ENCODE peak calls at places on chromosome 7, in five cellular contexts. M, D, J, C and E are unnamed samples.

GRCh38 chr7:101094791-101095375 is 9.6 kb downstream of the TRIM56 start:
- DNase-seq in M (no peak), D (no peak), J (no peak), C (no peak), E (peak)

GRCh38 chr7:151859948-151860685 is 16.8 kb downstream of the PRKAG2 start:
- DNase-seq in M (no peak), D (no peak), J (peak), C (no peak), E (no peak)

GRCh38 chr7:2529161-2530075 is 9.8 kb downstream of the LFNG start:
- DNase-seq in M (peak), D (peak), J (no peak), C (peak), E (no peak)

GRCh38 chr7:46784746-46785145 is 797.2 kb downstream of the TNS3 start:
- DNase-seq in M (no peak), D (no peak), J (no peak), C (no peak), E (no peak)

GRCh38 chr7:129343099-129343700 is 91.0 kb upstream of the STRIP2 start:
- DNase-seq in M (no peak), D (no peak), J (no peak), C (peak), E (peak)

GRCh38 chr7:155961241-155962190 is 149.3 kb upstream of the SHH start:
- DNase-seq in M (peak), D (no peak), J (no peak), C (peak), E (no peak)

GRCh38 chr7:7695418-7695817 is 23.0 kb downstream of the RPA3 start:
- DNase-seq in M (no peak), D (no peak), J (no peak), C (no peak), E (no peak)

GRCh38 chr7:29915481-29916215 is 74.0 kb downstream of the SCRN1 start:
- DNase-seq in M (no peak), D (no peak), J (no peak), C (no peak), E (no peak)

GRCh38 chr7:113085781-113086390 is 741 bp downstream of the GPR85 start:
- DNase-seq in M (no peak), D (no peak), J (no peak), C (peak), E (no peak)

GRCh38 chr7:14894826-14895225 is 7.7 kb downstream of the DGKB start:
- DNase-seq in M (no peak), D (no peak), J (no peak), C (no peak), E (no peak)

GRCh38 chr7:13949450-13949849 is 40.0 kb downstream of the ETV1 start:
- DNase-seq in M (no peak), D (no peak), J (no peak), C (no peak), E (no peak)

GRCh38 chr7:127692200-127692599 is 40.2 kb downstream of the SND1 start:
- DNase-seq in M (no peak), D (no peak), J (no peak), C (no peak), E (no peak)

GRCh38 chr7:40297741-40298311 is 163.0 kb downstream of the SUGCT start:
- DNase-seq in M (no peak), D (no peak), J (no peak), C (no peak), E (no peak)

GRCh38 chr7:1691601-1692499 is 21.8 kb downstream of the ELFN1 start:
- DNase-seq in M (no peak), D (no peak), J (peak), C (peak), E (no peak)

GRCh38 chr7:66557214-66558200 is 71.2 kb upstream of the KCTD7 start:
- DNase-seq in M (peak), D (peak), J (peak), C (peak), E (peak)

GRCh38 chr7:148110097-148110868 is 480.3 kb upstream of the C7orf33 start:
- DNase-seq in M (no peak), D (no peak), J (no peak), C (no peak), E (peak)

GRCh38 chr7:4500812-4501211 is 181.3 kb upstream of the FOXK1 start:
- DNase-seq in M (no peak), D (no peak), J (no peak), C (no peak), E (no peak)